ENCODE peak calls at places on chromosomes 2 and 18, in four cellular contexts. K, F, H and U are unnamed samples.

GRCh38 chr2:179596018-179596417 is 265.4 kb downstream of the ZNF385B start:
- DNase-seq in F (no peak), H (no peak), K (no peak), U (no peak)

GRCh38 chr18:58362027-58362575 is 266.8 kb downstream of the ALPK2 start:
- DNase-seq in F (no peak), H (no peak), K (no peak), U (no peak)

GRCh38 chr18:50401888-50402287 is 27.0 kb downstream of the SKA1 start:
- DNase-seq in K (peak; percentile 76), H (peak; percentile 54), F (no peak), U (peak; percentile 77)

GRCh38 chr18:55138401-55138800 is 179.1 kb upstream of the CCDC68 start:
- DNase-seq in F (no peak), H (no peak), K (no peak), U (no peak)

GRCh38 chr2:53018830-53019425 is 748.7 kb upstream of the CHAC2 start:
- DNase-seq in H (peak; percentile 5), F (no peak), K (no peak), U (no peak)

GRCh38 chr18:10131783-10132381 is 218.1 kb downstream of the VAPA start:
- DNase-seq in F (no peak), H (peak; percentile 69), K (no peak), U (peak; percentile 60)

GRCh38 chr18:44651453-44651852 is 29.2 kb upstream of the SETBP1 start:
- DNase-seq in F (no peak), K (peak; percentile 7), H (no peak), U (no peak)

GRCh38 chr2:170140561-170140960 is 37.4 kb upstream of the MYO3B start:
- DNase-seq in H (no peak), F (no peak), K (no peak), U (no peak)

GRCh38 chr2:160701822-160702221 is 208.2 kb upstream of the RBMS1 start:
- DNase-seq in K (no peak), F (no peak), H (no peak), U (no peak)

GRCh38 chr2:58899692-58900091 is 658.6 kb upstream of the FANCL start:
- DNase-seq in H (no peak), K (no peak), F (no peak), U (no peak)

GRCh38 chr18:38262666-38263065 is 697.1 kb upstream of the CELF4 start:
- DNase-seq in F (no peak), K (no peak), H (no peak), U (no peak)

GRCh38 chr2:221429741-221430491 is 142.2 kb downstream of the EPHA4 start:
- DNase-seq in H (no peak), F (no peak), K (no peak), U (no peak)

GRCh38 chr2:62568983-62569837 is 63.2 kb upstream of the TMEM17 start:
- DNase-seq in K (no peak), H (no peak), F (no peak), U (no peak)

GRCh38 chr2:109611467-109612095 is 2.2 kb downstream of the SEPTIN10 start:
- DNase-seq in F (no peak), K (no peak), H (no peak), U (no peak)

GRCh38 chr2:28636491-28636890 is 115.1 kb upstream of the PPP1CB start:
- DNase-seq in F (no peak), H (no peak), K (no peak), U (no peak)

GRCh38 chr18:9849407-9849961 is 36.3 kb upstream of the TXNDC2 start:
- DNase-seq in H (no peak), K (peak; percentile 51), F (no peak), U (no peak)

GRCh38 chr2:98608962-98609604 is 694 bp downstream of the UNC50 start:
- DNase-seq in F (no peak), K (peak; percentile 37), H (peak; percentile 71), U (no peak)

GRCh38 chr2:60507211-60507810 is 46.1 kb downstream of the BCL11A start:
- DNase-seq in H (no peak), F (no peak), K (no peak), U (no peak)

GRCh38 chr2:100944617-100945432 is 57.3 kb upstream of the RPL31 start:
- DNase-seq in F (no peak), K (no peak), H (no peak), U (no peak)

GRCh38 chr2:37568565-37568964 is 102.9 kb downstream of the CDC42EP3 start:
- DNase-seq in F (no peak), K (no peak), H (no peak), U (no peak)

GRCh38 chr2:40101076-40101688 is 322.1 kb upstream of the THUMPD2 start:
- DNase-seq in K (no peak), H (no peak), F (no peak), U (no peak)

GRCh38 chr2:62489162-62489561 is 16.8 kb downstream of the TMEM17 start:
- DNase-seq in F (no peak), K (no peak), H (no peak), U (no peak)

GRCh38 chr2:69113627-69114026 is 100.6 kb downstream of the ANTXR1 start:
- DNase-seq in H (no peak), K (no peak), F (no peak), U (no peak)

GRCh38 chr2:181742908-181743722 is 62.8 kb upstream of the NEUROD1 start:
- DNase-seq in K (no peak), H (peak; percentile 35), F (peak; percentile 17), U (no peak)

GRCh38 chr2:187580462-187581124 is 26.4 kb upstream of the TFPI start:
- DNase-seq in K (peak; percentile 19), H (peak; percentile 30), F (no peak), U (no peak)

GRCh38 chr2:217650716-217651360 is 352.0 kb downstream of the TNS1 start:
- DNase-seq in H (peak; percentile 55), F (no peak), K (peak; percentile 28), U (peak; percentile 54)

GRCh38 chr2:174059178-174059874 is 94.2 kb upstream of the SP3 start:
- DNase-seq in K (peak; percentile 58), H (no peak), F (no peak), U (no peak)

GRCh38 chr2:120949957-120950590 is 214.4 kb downstream of the GLI2 start:
- DNase-seq in F (no peak), H (no peak), K (no peak), U (no peak)

GRCh38 chr2:239155806-239156480 is 244.9 kb downstream of the HDAC4 start:
- DNase-seq in H (no peak), F (no peak), K (no peak), U (no peak)

GRCh38 chr2:18046558-18046957 is 168.1 kb downstream of the KCNS3 start:
- DNase-seq in H (no peak), F (no peak), K (no peak), U (no peak)

GRCh38 chr2:20168048-20168726 is 56.7 kb downstream of the SDC1 start:
- DNase-seq in H (peak; percentile 88), F (no peak), K (no peak), U (no peak)

GRCh38 chr2:148540022-148540421 is 104.5 kb upstream of the EPC2 start:
- DNase-seq in K (no peak), F (no peak), H (no peak), U (no peak)

GRCh38 chr18:79439201-79440023 is 43.7 kb downstream of the NFATC1 start:
- DNase-seq in H (no peak), F (no peak), K (peak; percentile 36), U (no peak)

GRCh38 chr2:10954856-10955818 is 43.4 kb downstream of the KCNF1 start:
- DNase-seq in K (no peak), F (no peak), H (no peak), U (no peak)

GRCh38 chr2:12884713-12885282 is 168.1 kb downstream of the TRIB2 start:
- DNase-seq in F (no peak), K (no peak), H (no peak), U (no peak)

GRCh38 chr2:129847043-129847442 is 132.4 kb upstream of the RAB6C start:
- DNase-seq in K (no peak), F (no peak), H (no peak), U (no peak)

DNA sequence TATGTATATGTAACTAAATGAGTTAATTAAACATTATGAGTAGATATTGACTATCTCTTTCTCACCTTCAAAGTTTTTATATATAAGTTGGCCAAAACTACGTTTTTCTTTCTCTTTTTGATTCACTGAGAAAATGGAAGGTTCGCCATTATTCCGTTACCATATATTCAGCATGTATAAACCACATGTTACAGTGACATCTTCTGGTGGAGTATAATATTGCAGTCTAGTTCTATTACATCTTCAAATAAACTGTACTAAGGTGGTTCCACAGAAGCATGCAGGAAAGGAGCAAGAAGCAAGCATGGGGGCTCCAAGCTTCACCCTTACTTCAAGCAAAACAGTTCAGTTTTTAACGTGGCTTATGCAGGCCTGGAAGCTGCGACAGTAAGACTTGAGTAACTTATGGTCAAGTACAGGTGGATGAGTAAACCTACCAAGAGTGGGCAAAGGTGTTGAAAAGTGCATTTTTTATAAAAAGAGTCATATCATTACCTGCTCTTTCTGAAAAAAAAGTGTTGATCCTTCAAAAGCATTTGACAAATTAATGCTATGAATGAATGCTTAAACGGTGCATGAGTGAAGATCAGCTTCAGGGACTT is 129.8 kb upstream of the RAB6C start:
- DNase-seq in K (peak; percentile 39), F (peak; percentile 40), H (peak; percentile 60), U (no peak)
- TF ChIP-seq NRF1 in K (no peak), F (no peak), H (no peak), U (no peak)

DNA sequence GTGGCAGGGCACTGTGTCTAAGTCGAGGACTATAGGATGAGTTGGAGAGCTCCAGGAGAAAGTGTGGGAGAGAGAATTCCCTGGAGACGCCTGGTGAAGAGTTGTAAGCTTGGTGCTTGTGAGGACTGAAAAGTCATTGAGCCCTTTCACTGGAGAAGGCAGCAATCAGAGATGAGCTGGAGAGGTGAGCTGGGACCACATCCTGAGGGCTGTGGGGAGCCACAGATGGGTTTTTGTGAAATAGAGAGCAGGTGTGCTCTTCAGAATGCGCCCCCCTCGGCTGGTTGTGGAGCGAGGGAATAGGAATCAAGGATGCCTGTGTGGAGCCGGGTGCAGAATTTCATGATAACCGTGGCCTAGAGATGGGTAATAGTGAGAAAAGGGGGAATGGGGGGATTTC is 224.3 kb downstream of the KLHL29 start:
- DNase-seq in K (no peak), F (no peak), H (no peak), U (no peak)
- TF ChIP-seq NRF1 in K (no peak), F (no peak), H (no peak), U (no peak)

GRCh38 chr2:85216927-85217326 is 83.7 kb downstream of the TCF7L1 start:
- DNase-seq in H (no peak), F (peak; percentile 26), K (no peak), U (no peak)
- TF ChIP-seq NRF1 in H (no peak), F (no peak), K (no peak), U (no peak)

GRCh38 chr18:62446511-62446910 is 76.3 kb upstream of the ZCCHC2 start:
- DNase-seq in H (no peak), F (no peak), K (no peak), U (no peak)
- TF ChIP-seq NRF1 in H (no peak), F (no peak), K (no peak), U (no peak)

GRCh38 chr2:19146867-19147266 is 211.6 kb downstream of the OSR1 start:
- DNase-seq in H (no peak), F (no peak), K (no peak), U (no peak)

GRCh38 chr2:19150726-19151125 is 207.7 kb downstream of the OSR1 start:
- DNase-seq in H (no peak), K (no peak), F (no peak), U (no peak)
- TF ChIP-seq NRF1 in H (no peak), K (no peak), F (no peak), U (no peak)